ENCODE peak calls at places on chromosome 20, in eight cellular contexts. E is NT2/D1; A is GM13976; U is caudate nucleus; H is stimulated activated CD8-positive, alpha-beta memory T cell treated with anti-CD3 and anti-CD28 coated beads, Interleukin-4, amount 100 ng/mL, for 24 hours; L is DMS79; Y is T-helper 2 cell treated with Interferon-gamma antibody and Interleukin-4, amounts not matched to agents 5 μg/mL and 100 μg/mL, for 36 hours; G is lower leg skin. W is an unnamed sample.

GRCh38 chr20:39778847-39779641 is 816.9 kb downstream of the DHX35 start:
- DNase-seq in E (no peak), A (no peak), U (no peak), H (no peak), L (no peak), Y (no peak), G (no peak), W (no peak)

GRCh38 chr20:34037767-34038166 is 44.1 kb downstream of the RALY start:
- DNase-seq in E (no peak), A (no peak), U (no peak), H (no peak), L (no peak), Y (no peak), G (peak; percentile 21), W (no peak)

GRCh38 chr20:59173938-59174496 is 10.4 kb downstream of the ZNF831 start:
- DNase-seq in E (no peak), A (no peak), U (no peak), H (no peak), L (no peak), Y (no peak), G (no peak), W (no peak)

GRCh38 chr20:19964289-19965263 is 52.6 kb upstream of the NAA20 start:
- DNase-seq in E (no peak), A (no peak), U (no peak), H (no peak), L (no peak), Y (no peak), G (peak; percentile 89), W (no peak)

GRCh38 chr20:34108616-34109174 is 3.3 kb downstream of the EIF2S2 start:
- DNase-seq in E (no peak), A (no peak), U (no peak), H (no peak), L (no peak), Y (no peak), G (no peak), W (no peak)

GRCh38 chr20:4041748-4042411 is 26.5 kb upstream of the RNF24 start:
- DNase-seq in E (no peak), A (no peak), U (peak; percentile 81), H (no peak), L (peak; percentile 63), Y (no peak), G (peak; percentile 73), W (no peak)

GRCh38 chr20:48635791-48636267 is 192.0 kb downstream of the PREX1 start:
- DNase-seq in E (peak; percentile 48), A (peak; percentile 89), U (peak; percentile 60), H (peak; percentile 41), L (no peak), Y (peak; percentile 51), G (no peak), W (peak; percentile 66)

GRCh38 chr20:58708246-58708931 is 15.8 kb downstream of the NPEPL1 start:
- DNase-seq in E (no peak), A (no peak), U (no peak), H (no peak), L (no peak), Y (no peak), G (no peak), W (peak; percentile 64)

GRCh38 chr20:40255368-40255767 is 433.7 kb downstream of the MAFB start:
- DNase-seq in E (no peak), A (no peak), U (no peak), H (no peak), L (no peak), Y (no peak), G (no peak), W (no peak)

GRCh38 chr20:7841967-7842301 is 98.3 kb downstream of the HAO1 start:
- DNase-seq in E (no peak), A (no peak), U (peak; percentile 18), H (no peak), L (no peak), Y (no peak), G (no peak), W (peak; percentile 83)

GRCh38 chr20:23123886-23124285 is 37.8 kb upstream of the CD93 start:
- DNase-seq in E (no peak), A (no peak), U (no peak), H (no peak), L (no peak), Y (no peak), G (no peak), W (no peak)

GRCh38 chr20:63310265-63310971 is 17.4 kb downstream of the COL20A1 start:
- DNase-seq in E (no peak), A (no peak), U (no peak), H (no peak), L (no peak), Y (no peak), G (no peak), W (no peak)

GRCh38 chr20:36541227-36542018 is at the start of gene MYL9:
- DNase-seq in E (peak; percentile 39), A (peak; percentile 84), U (no peak), H (no peak), L (no peak), Y (peak; percentile 6), G (peak; percentile 71), W (peak; percentile 97)

GRCh38 chr20:34389206-34389953 is 26.3 kb downstream of the ITCH start:
- DNase-seq in E (no peak), A (no peak), U (no peak), H (no peak), L (no peak), Y (no peak), G (no peak), W (no peak)

GRCh38 chr20:23050847-23051627 is 1.6 kb upstream of the THBD start:
- DNase-seq in E (peak; percentile 78), A (peak; percentile 68), U (no peak), H (no peak), L (no peak), Y (peak; percentile 30), G (peak; percentile 84), W (peak; percentile 95)

GRCh38 chr20:53080969-53081871 is 109.1 kb downstream of the TSHZ2 start:
- DNase-seq in E (no peak), A (no peak), U (no peak), H (no peak), L (no peak), Y (no peak), G (no peak), W (no peak)

GRCh38 chr20:10758446-10758845 is 84.6 kb upstream of the JAG1 start:
- DNase-seq in E (no peak), A (no peak), U (no peak), H (no peak), L (no peak), Y (no peak), G (no peak), W (no peak)

GRCh38 chr20:354298-354977 is 7.5 kb downstream of the NRSN2 start:
- DNase-seq in E (no peak), A (peak; percentile 92), U (peak; percentile 79), H (peak; percentile 62), L (peak; percentile 28), Y (peak; percentile 71), G (peak; percentile 60), W (peak; percentile 90)

W was measured in posterior vena cava.